ENCODE peak calls at places on chromosomes 7 and 10, in four cellular contexts. V, O, W and P are unnamed samples.

GRCh38 chr10:5762531-5762930 is 50.7 kb downstream of the GDI2 start:
- DNase-seq in V (no peak), O (no peak), W (no peak), P (no peak)

GRCh38 chr10:14916600-14916999 is 37.3 kb downstream of the DCLRE1C start:
- DNase-seq in V (no peak), O (no peak), W (no peak), P (no peak)

GRCh38 chr10:72025400-72025799 is 61.2 kb downstream of the CHST3 start:
- DNase-seq in V (peak), O (no peak), W (no peak), P (no peak)

GRCh38 chr7:27187702-27188665 is 3.0 kb upstream of the HOXA11 start:
- DNase-seq in V (no peak), O (peak), W (no peak), P (peak)

GRCh38 chr7:101582971-101583370 is 46.1 kb downstream of the MYL10 start:
- DNase-seq in V (no peak), O (no peak), W (no peak), P (no peak)

GRCh38 chr7:51029586-51030230 is 247.0 kb upstream of the GRB10 start:
- DNase-seq in V (no peak), O (peak), W (no peak), P (no peak)

GRCh38 chr10:119515511-119516045 is 26.9 kb downstream of the RGS10 start:
- DNase-seq in V (no peak), O (no peak), W (no peak), P (no peak)

GRCh38 chr10:4473977-4474376 is 352.0 kb upstream of the AKR1E2 start:
- DNase-seq in V (no peak), O (peak), W (no peak), P (no peak)

GRCh38 chr10:93248583-93249227 is 175.0 kb downstream of the CYP26A1 start:
- DNase-seq in V (no peak), O (no peak), W (no peak), P (no peak)

GRCh38 chr7:17448479-17449423 is 150.3 kb downstream of the AHR start:
- DNase-seq in V (no peak), O (peak), W (no peak), P (no peak)

GRCh38 chr10:60434418-60435046 is 44.9 kb upstream of the ANK3 start:
- DNase-seq in V (no peak), O (peak), W (peak), P (no peak)

GRCh38 chr10:24920907-24921881 is 31.2 kb downstream of the PRTFDC1 start:
- DNase-seq in V (peak), O (peak), W (peak), P (peak)

GRCh38 chr7:15995027-15995426 is 308.5 kb upstream of the MEOX2 start:
- DNase-seq in V (no peak), O (no peak), W (no peak), P (peak)

GRCh38 chr7:3943265-3943664 is 642.2 kb downstream of the SDK1 start:
- DNase-seq in V (no peak), O (no peak), W (no peak), P (no peak)

GRCh38 chr7:128790297-128791037 is 1.3 kb upstream of the CCDC136 start:
- DNase-seq in V (no peak), O (no peak), W (no peak), P (peak)

GRCh38 chr10:28449382-28449781 is 83.5 kb upstream of the WAC start:
- DNase-seq in V (no peak), O (no peak), W (no peak), P (no peak)

GRCh38 chr7:73827568-73828106 is 3.2 kb upstream of the CLDN4 start:
- DNase-seq in V (no peak), O (peak), W (peak), P (peak)

GRCh38 chr7:81859433-81859832 is 89.6 kb upstream of the HGF start:
- DNase-seq in V (no peak), O (no peak), W (no peak), P (no peak)

GRCh38 chr10:86685893-86686632 is 17.8 kb downstream of the LDB3 start:
- DNase-seq in V (no peak), O (no peak), W (no peak), P (peak)

GRCh38 chr10:90859321-90859751 is 1.5 kb upstream of the HTR7 start:
- DNase-seq in V (no peak), O (peak), W (no peak), P (no peak)

GRCh38 chr10:116038259-116038658 is 234.7 kb downstream of the GFRA1 start:
- DNase-seq in V (peak), O (no peak), W (no peak), P (no peak)

GRCh38 chr7:32496052-32496813 is 944 bp downstream of the AVL9 start:
- DNase-seq in V (no peak), O (no peak), W (no peak), P (no peak)

GRCh38 chr7:74355091-74355490 is 65.9 kb downstream of the CLIP2 start:
- DNase-seq in V (peak), O (peak), W (no peak), P (no peak)

GRCh38 chr7:36441344-36442022 is 51.8 kb downstream of the ANLN start:
- DNase-seq in V (no peak), O (no peak), W (no peak), P (no peak)

GRCh38 chr7:22885824-22886255 is 63.2 kb upstream of the TOMM7 start:
- DNase-seq in V (no peak), O (no peak), W (peak), P (no peak)

GRCh38 chr7:152180587-152180986 is 155.1 kb downstream of the GALNT11 start:
- DNase-seq in V (no peak), O (no peak), W (no peak), P (no peak)

GRCh38 chr10:12041766-12042408 is 722 bp downstream of the UPF2 start:
- DNase-seq in V (no peak), O (peak), W (peak), P (no peak)

GRCh38 chr7:158975526-158976467 is 119.4 kb downstream of the DYNC2I1 start:
- DNase-seq in V (no peak), O (peak), W (peak), P (peak)

GRCh38 chr7:158976849-158977593 is 120.7 kb downstream of the DYNC2I1 start:
- DNase-seq in V (peak), O (peak), W (peak), P (peak)

GRCh38 chr7:158979635-158980351 is 123.4 kb downstream of the DYNC2I1 start:
- DNase-seq in V (no peak), O (no peak), W (no peak), P (peak)

GRCh38 chr7:158976468-158976848 is 120.1 kb downstream of the DYNC2I1 start:
- DNase-seq in V (no peak), O (no peak), W (no peak), P (peak)

DNA sequence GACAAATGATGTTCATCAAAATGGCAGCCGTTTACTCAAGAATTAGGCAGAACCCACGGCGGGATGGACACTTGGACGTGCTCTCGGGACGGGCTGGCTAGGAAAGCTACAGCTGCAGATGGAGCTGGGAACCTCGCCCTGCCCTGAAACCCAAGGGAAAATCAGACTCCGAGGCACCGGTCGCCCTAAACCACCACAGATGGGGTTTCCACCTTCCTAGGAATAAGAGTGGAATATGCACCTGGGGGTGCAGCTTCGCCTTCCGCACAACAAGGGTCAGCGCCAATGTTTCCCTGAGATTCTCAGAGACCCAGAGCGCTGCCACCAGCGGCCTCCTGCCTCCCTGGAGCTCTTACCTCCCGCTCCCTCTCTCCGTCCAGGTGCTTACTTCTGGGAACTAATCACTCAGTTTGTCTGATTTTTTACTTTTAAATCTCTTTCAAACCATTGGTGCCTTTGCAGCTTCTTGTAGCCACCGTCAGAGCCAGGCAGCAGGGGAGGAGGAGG is 122.7 kb downstream of the DYNC2I1 start:
- DNase-seq in V (no peak), O (no peak), W (no peak), P (peak)
- H3K27ac ChIP-seq in V (no peak), O (no peak), W (no peak), P (no peak)

GRCh38 chr10:88101666-88102065 is 238.2 kb downstream of the PTEN start:
- DNase-seq in V (no peak), O (no peak), W (no peak), P (no peak)
- H3K27ac ChIP-seq in V (no peak), O (no peak), W (no peak), P (no peak)

GRCh38 chr10:122342293-122343134 is 32.0 kb upstream of the PLEKHA1 start:
- DNase-seq in V (no peak), O (peak), W (peak), P (no peak)

GRCh38 chr10:122343135-122343800 is 31.2 kb upstream of the PLEKHA1 start:
- DNase-seq in V (no peak), O (no peak), W (no peak), P (no peak)

GRCh38 chr10:122343936-122344335 is 30.6 kb upstream of the PLEKHA1 start:
- DNase-seq in V (no peak), O (no peak), W (no peak), P (no peak)

GRCh38 chr10:122346326-122346950 is 28.1 kb upstream of the PLEKHA1 start:
- DNase-seq in V (no peak), O (no peak), W (no peak), P (no peak)

GRCh38 chr10:122344741-122345258 is 29.7 kb upstream of the PLEKHA1 start:
- DNase-seq in V (no peak), O (peak), W (no peak), P (no peak)
- H3K27ac ChIP-seq in V (no peak), O (no peak), W (no peak), P (peak)

GRCh38 chr7:5672468-5672867 is 109.0 kb downstream of the RNF216 start:
- DNase-seq in V (no peak), O (no peak), W (no peak), P (no peak)

GRCh38 chr7:5671053-5671452 is 110.4 kb downstream of the RNF216 start:
- DNase-seq in V (no peak), O (no peak), W (no peak), P (no peak)

GRCh38 chr7:5673125-5673524 is 108.3 kb downstream of the RNF216 start:
- DNase-seq in V (no peak), O (no peak), W (no peak), P (no peak)

GRCh38 chr7:5667391-5667790 is 114.1 kb downstream of the RNF216 start:
- DNase-seq in V (no peak), O (no peak), W (no peak), P (no peak)

GRCh38 chr7:5670173-5670933 is 111.1 kb downstream of the RNF216 start:
- DNase-seq in V (no peak), O (no peak), W (no peak), P (no peak)
- H3K27ac ChIP-seq in V (no peak), O (no peak), W (no peak), P (no peak)